ENCODE peak calls at places on chromosomes 3 and 15, in nine cellular contexts. Q is GM10248; L is vagina; P is HEK293T; X is NCI-H345; M is stimulated activated CD4-positive, alpha-beta T cell treated with anti-CD3 and anti-CD28 coated beads, TNF-alpha, amount 100 ng/mL, for 48 hours; G is activated CD8-positive, alpha-beta T cell treated with anti-CD3 and anti-CD28 coated beads, Interleukin-2, amount 10 ng/mL, durations not matched to agents 7 days and 5 days; S is aorta; R is stimulated activated CD8-positive, alpha-beta memory T cell treated with anti-CD3 and anti-CD28 coated beads, Interleukin-4, amount 100 ng/mL, for 48 hours. J is an unnamed sample.

GRCh38 chr15:55937040-55937439 is 56.4 kb downstream of the NEDD4 start:
- DNase-seq in Q (no peak), L (no peak), P (no peak), X (no peak), M (no peak), G (no peak), S (no peak), R (no peak), J (no peak)

GRCh38 chr3:98784666-98785600 is 21.8 kb downstream of the ST3GAL6 start:
- DNase-seq in Q (no peak), L (no peak), P (no peak), X (no peak), M (no peak), G (no peak), S (no peak), R (no peak), J (no peak)

GRCh38 chr3:62562596-62562995 is 189.2 kb upstream of the FEZF2 start:
- DNase-seq in Q (no peak), L (no peak), P (no peak), X (no peak), M (no peak), G (no peak), S (no peak), R (no peak), J (no peak)

GRCh38 chr3:123503200-123503599 is 54.3 kb upstream of the ADCY5 start:
- DNase-seq in Q (no peak), L (no peak), P (no peak), X (no peak), M (no peak), G (no peak), S (no peak), R (no peak), J (no peak)

GRCh38 chr3:111485086-111485485 is 56.9 kb upstream of the CD96 start:
- DNase-seq in Q (no peak), L (no peak), P (no peak), X (no peak), M (no peak), G (no peak), S (no peak), R (no peak), J (no peak)

GRCh38 chr3:195096053-195096452 is 174.9 kb downstream of the XXYLT1 start:
- DNase-seq in Q (no peak), L (no peak), P (no peak), X (no peak), M (no peak), G (no peak), S (peak), R (no peak), J (peak)

GRCh38 chr15:63856711-63857458 is 23.1 kb upstream of the HERC1 start:
- DNase-seq in Q (no peak), L (no peak), P (no peak), X (no peak), M (no peak), G (no peak), S (no peak), R (no peak), J (no peak)

GRCh38 chr3:48466386-48467109 is 20.0 kb downstream of the ATRIP start:
- DNase-seq in Q (peak), L (no peak), P (no peak), X (no peak), M (no peak), G (peak), S (peak), R (no peak), J (peak)

GRCh38 chr3:156307704-156308103 is 187.3 kb downstream of the KCNAB1 start:
- DNase-seq in Q (no peak), L (no peak), P (no peak), X (no peak), M (no peak), G (no peak), S (peak), R (no peak), J (no peak)

GRCh38 chr3:116059421-116060096 is 385.7 kb downstream of the LSAMP start:
- DNase-seq in Q (no peak), L (no peak), P (peak), X (no peak), M (no peak), G (no peak), S (no peak), R (no peak), J (no peak)

GRCh38 chr3:113339616-113340244 is 101.6 kb downstream of the CFAP44 start:
- DNase-seq in Q (no peak), L (no peak), P (no peak), X (no peak), M (no peak), G (no peak), S (no peak), R (no peak), J (no peak)

GRCh38 chr3:45119824-45120614 is 26.2 kb downstream of the CDCP1 start:
- DNase-seq in Q (no peak), L (no peak), P (no peak), X (no peak), M (no peak), G (no peak), S (no peak), R (no peak), J (no peak)

GRCh38 chr3:140629351-140630137 is 48.3 kb upstream of the TRIM42 start:
- DNase-seq in Q (no peak), L (no peak), P (no peak), X (no peak), M (no peak), G (no peak), S (no peak), R (no peak), J (no peak)